ENCODE peak calls at places on chromosomes 12 and 14, in eight cellular contexts. Z, F, S, K, P, W, E and I are unnamed samples.

GRCh38 chr12:86249856-86250255 is 6.3 kb downstream of the MGAT4C start:
- DNase-seq in S (no peak), F (no peak), W (no peak), P (peak), Z (no peak), K (no peak), E (no peak), I (peak)

GRCh38 chr12:57138526-57139272 is 8.7 kb downstream of the LRP1-AS start:
- DNase-seq in W (no peak), Z (no peak), K (no peak), E (peak), P (no peak), F (no peak), S (no peak), I (no peak)

GRCh38 chr12:3323002-3323685 is 167.9 kb upstream of the PRMT8 start:
- DNase-seq in S (no peak), Z (no peak), W (no peak), K (no peak), F (no peak), E (no peak), P (no peak), I (no peak)

GRCh38 chr12:48356041-48356768 is 5.5 kb upstream of the ZNF641 start:
- DNase-seq in S (no peak), Z (no peak), P (peak), E (no peak), K (no peak), W (no peak), F (no peak), I (no peak)

GRCh38 chr12:91778091-91778819 is 367.4 kb downstream of the BTG1 start:
- DNase-seq in Z (no peak), K (peak), F (no peak), E (no peak), P (peak), W (no peak), S (peak), I (no peak)

GRCh38 chr12:65662590-65662989 is 161.7 kb upstream of the HMGA2 start:
- DNase-seq in W (no peak), P (no peak), S (no peak), E (no peak), K (no peak), F (no peak), Z (no peak), I (no peak)

GRCh38 chr12:118336123-118336522 is 36.6 kb downstream of the TAOK3 start:
- DNase-seq in F (no peak), W (no peak), K (no peak), P (no peak), E (no peak), Z (no peak), S (no peak), I (no peak)

GRCh38 chr12:132430838-132431826 is 58.8 kb upstream of the FBRSL1 start:
- DNase-seq in P (no peak), W (no peak), K (no peak), E (no peak), Z (no peak), S (no peak), F (no peak), I (no peak)

GRCh38 chr12:39173689-39174088 is 268.3 kb upstream of the CPNE8 start:
- DNase-seq in S (no peak), F (no peak), W (no peak), P (no peak), K (no peak), Z (no peak), E (no peak), I (no peak)

GRCh38 chr14:27730204-27730603 is 1036.4 kb upstream of the FOXG1 start:
- DNase-seq in Z (no peak), P (no peak), K (no peak), W (no peak), S (no peak), F (no peak), E (no peak), I (no peak)

GRCh38 chr14:23663127-23663526 is 27.0 kb downstream of the DHRS2 start:
- DNase-seq in K (no peak), S (no peak), E (no peak), W (no peak), P (no peak), Z (no peak), F (no peak), I (no peak)

GRCh38 chr12:46380881-46381280 is 8.3 kb upstream of the SLC38A2 start:
- DNase-seq in W (no peak), S (no peak), P (no peak), E (no peak), K (no peak), F (no peak), Z (no peak), I (no peak)

GRCh38 chr12:80044694-80045046 is 54.7 kb upstream of the OTOGL start:
- DNase-seq in K (no peak), Z (no peak), F (no peak), S (no peak), E (no peak), W (peak), P (peak), I (peak)

GRCh38 chr12:646303-647038 is 16.8 kb downstream of the NINJ2 start:
- DNase-seq in F (no peak), W (no peak), K (no peak), P (no peak), E (peak), Z (no peak), S (no peak), I (no peak)

GRCh38 chr14:87332001-87332400 is 661.0 kb downstream of the GALC start:
- DNase-seq in W (peak), S (no peak), K (no peak), E (no peak), P (peak), Z (no peak), F (no peak), I (no peak)

GRCh38 chr14:30234966-30235365 is 307.3 kb upstream of the PRKD1 start:
- DNase-seq in K (no peak), E (no peak), F (no peak), S (no peak), P (no peak), Z (no peak), W (no peak), I (no peak)

GRCh38 chr14:69980457-69981414 is 101.5 kb downstream of the SMOC1 start:
- DNase-seq in F (no peak), K (no peak), Z (no peak), P (peak), S (no peak), W (no peak), E (no peak), I (no peak)

GRCh38 chr12:70467908-70468733 is 102.0 kb downstream of the KCNMB4 start:
- DNase-seq in E (no peak), K (no peak), F (no peak), S (no peak), P (no peak), W (no peak), Z (no peak), I (no peak)

GRCh38 chr12:25811656-25812126 is 146.8 kb upstream of the RASSF8 start:
- DNase-seq in Z (no peak), F (no peak), P (peak), W (no peak), K (no peak), E (no peak), S (peak), I (peak)

GRCh38 chr14:63910593-63911363 is 58.0 kb downstream of the SYNE2 start:
- DNase-seq in P (no peak), W (no peak), E (no peak), F (no peak), Z (no peak), S (peak), K (no peak), I (no peak)

GRCh38 chr14:55416866-55417265 is 5.2 kb upstream of the ATG14 start:
- DNase-seq in Z (no peak), P (peak), E (no peak), W (no peak), S (peak), F (no peak), K (peak), I (no peak)

GRCh38 chr12:132496710-132497109 is 6.8 kb downstream of the FBRSL1 start:
- DNase-seq in S (no peak), Z (no peak), W (no peak), E (no peak), K (no peak), F (no peak), P (no peak), I (no peak)

GRCh38 chr14:20662968-20663731 is 21.2 kb upstream of the RNASE4 start:
- DNase-seq in K (peak), E (peak), S (peak), F (peak), P (peak), W (peak), Z (peak), I (no peak)

GRCh38 chr14:69259531-69260245 is at the start of gene GALNT16:
- DNase-seq in Z (no peak), P (peak), E (no peak), W (no peak), F (no peak), K (no peak), S (peak), I (peak)

GRCh38 chr12:112759786-112760185 is 31.8 kb upstream of the RPH3A start:
- DNase-seq in S (no peak), F (no peak), Z (no peak), K (no peak), W (no peak), P (no peak), E (no peak), I (no peak)

GRCh38 chr14:29749327-29749726 is 178.3 kb downstream of the PRKD1 start:
- DNase-seq in E (no peak), W (no peak), K (no peak), S (no peak), Z (no peak), F (no peak), P (peak), I (peak)

GRCh38 chr14:75748340-75748739 is 87.3 kb downstream of the TTLL5 start:
- DNase-seq in E (no peak), Z (no peak), K (no peak), S (no peak), P (no peak), W (no peak), F (no peak), I (no peak)

GRCh38 chr12:25496098-25496587 is 56.9 kb downstream of the LMNTD1 start:
- DNase-seq in K (no peak), S (no peak), P (no peak), Z (no peak), W (peak), E (no peak), F (no peak), I (no peak)

GRCh38 chr12:61412209-61412608 is 848.0 kb upstream of the USP15 start:
- DNase-seq in W (no peak), F (no peak), E (no peak), Z (no peak), K (no peak), P (no peak), S (no peak), I (no peak)

GRCh38 chr12:51293693-51294092 is 23.5 kb upstream of the SMAGP start:
- DNase-seq in K (no peak), F (no peak), E (no peak), S (no peak), P (no peak), Z (no peak), W (no peak), I (no peak)

GRCh38 chr12:3557791-3558190 is 66.8 kb downstream of the PRMT8 start:
- DNase-seq in S (no peak), Z (no peak), F (no peak), K (no peak), E (no peak), W (no peak), P (no peak), I (no peak)

GRCh38 chr14:32252030-32252670 is 49.1 kb upstream of the RNU6-8 start:
- DNase-seq in S (peak), K (peak), Z (peak), E (peak), W (peak), F (peak), P (peak), I (peak)

GRCh38 chr12:123854232-123854631 is 92.1 kb downstream of the DNAH10 start:
- DNase-seq in S (no peak), E (no peak), W (no peak), P (no peak), K (no peak), Z (no peak), F (no peak), I (no peak)

GRCh38 chr12:6548556-6549378 is 7.1 kb downstream of the IFFO1 start:
- DNase-seq in Z (no peak), E (no peak), W (peak), K (no peak), S (no peak), P (no peak), F (no peak), I (no peak)